ENCODE peak calls at places on chromosome 19, in eight cellular contexts. R, Z, H, P, V, W, B and O are unnamed samples.

GRCh38 chr19:18379803-18380747 is 5.9 kb upstream of the GDF15 start:
- DNase-seq in H (peak; percentile 83), W (peak; percentile 86), R (no peak), Z (peak; percentile 94), B (peak; percentile 96), P (no peak), V (no peak), O (peak; percentile 96)

GRCh38 chr19:3699741-3700241 is 477 bp downstream of the PIP5K1C start:
- DNase-seq in W (no peak), R (no peak), V (no peak), Z (no peak), P (peak; percentile 17), B (no peak), H (no peak), O (no peak)

GRCh38 chr19:34241513-34242337 is 12.6 kb upstream of the GARRE1 start:
- DNase-seq in R (no peak), W (no peak), V (no peak), H (peak; percentile 83), Z (peak; percentile 66), P (peak; percentile 26), B (no peak), O (peak; percentile 57)

GRCh38 chr19:46205183-46205984 is 24.2 kb upstream of the IGFL1 start:
- DNase-seq in W (no peak), P (no peak), V (no peak), H (no peak), B (no peak), R (no peak), Z (no peak), O (no peak)

GRCh38 chr19:2337329-2337707 is 8.8 kb downstream of the SPPL2B start:
- DNase-seq in H (no peak), V (no peak), R (peak; percentile 52), P (peak; percentile 37), B (peak; percentile 35), W (no peak), Z (no peak), O (no peak)

GRCh38 chr19:3095375-3096191 is 1.4 kb downstream of the GNA11 start:
- DNase-seq in B (no peak), R (peak; percentile 52), P (peak; percentile 36), W (no peak), H (no peak), Z (no peak), V (no peak), O (peak; percentile 80)

GRCh38 chr19:31349160-31349881 is at the start of gene TSHZ3:
- DNase-seq in Z (no peak), W (no peak), V (peak; percentile 22), P (peak; percentile 87), R (no peak), H (peak; percentile 77), B (peak; percentile 70), O (no peak)

GRCh38 chr19:3981736-3982681 is 3.3 kb downstream of the EEF2 start:
- DNase-seq in B (no peak), V (no peak), W (no peak), R (no peak), H (no peak), Z (no peak), P (no peak), O (no peak)

GRCh38 chr19:2507109-2507508 is 31.2 kb downstream of the GADD45B start:
- DNase-seq in H (no peak), V (peak; percentile 93), P (peak; percentile 35), Z (peak; percentile 76), B (no peak), R (no peak), W (no peak), O (no peak)

GRCh38 chr19:30305346-30306060 is 66.7 kb upstream of the ZNF536 start:
- DNase-seq in R (no peak), Z (no peak), H (no peak), P (no peak), B (no peak), W (no peak), V (no peak), O (no peak)

GRCh38 chr19:17775245-17775927 is 19.6 kb upstream of the B3GNT3 start:
- DNase-seq in H (no peak), R (peak; percentile 59), B (peak; percentile 58), Z (no peak), W (no peak), V (peak; percentile 32), P (peak; percentile 48), O (no peak)

GRCh38 chr19:3100747-3101730 is 6.9 kb downstream of the GNA11 start:
- DNase-seq in R (no peak), B (no peak), V (no peak), P (no peak), W (no peak), Z (no peak), H (no peak), O (no peak)

DNA sequence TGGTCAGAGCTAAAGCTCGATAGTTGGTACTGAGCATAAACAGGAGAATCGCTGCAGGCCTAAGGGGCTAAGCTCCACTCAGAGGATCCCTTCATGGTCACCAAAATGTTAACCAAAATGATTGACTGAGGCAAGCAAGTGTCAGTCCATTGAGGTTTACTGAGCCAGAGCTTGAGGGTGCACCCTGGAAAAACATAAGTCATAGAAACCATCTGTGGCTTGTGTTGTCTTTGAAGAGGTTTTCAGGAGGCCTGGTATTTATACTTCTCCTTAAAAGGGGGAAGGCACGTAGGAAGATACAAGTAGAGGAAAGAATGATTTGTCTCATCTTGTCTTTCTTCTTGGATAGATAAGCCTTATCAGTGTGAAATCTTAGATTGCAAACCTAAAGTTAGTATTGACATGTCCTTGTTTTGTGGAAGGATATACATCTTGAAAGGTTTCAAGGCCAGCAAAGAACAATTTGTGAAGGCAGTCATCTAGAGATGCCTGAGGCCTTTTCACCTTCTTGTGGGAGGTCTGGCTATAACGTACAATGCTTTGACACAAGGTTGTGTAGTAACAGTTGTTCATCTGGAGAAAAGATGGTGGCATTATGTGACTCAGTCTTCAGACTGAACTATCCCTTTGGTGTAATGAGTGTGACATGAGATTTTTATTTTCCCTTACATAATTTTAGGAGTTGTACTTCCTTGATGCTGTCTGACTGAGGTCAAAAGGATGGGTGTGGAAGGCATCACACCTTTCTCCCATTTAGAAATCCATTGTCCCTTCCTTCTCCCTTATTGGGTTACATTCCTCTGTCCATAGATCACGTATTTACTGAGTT is 14.7 kb upstream of the CEACAM6 start:
- DNase-seq in P (no peak), V (no peak), Z (no peak), R (no peak), B (no peak), W (no peak), H (no peak), O (no peak)
- H3K4me1 ChIP-seq in P (no peaks in the 10 kb centered on the region), V (no peaks in the 10 kb centered on the region), Z (no peaks in the 10 kb centered on the region), R (no peaks in the 10 kb centered on the region), B (no peaks in the 10 kb centered on the region), W (no peaks in the 10 kb centered on the region), H (no peaks in the 10 kb centered on the region), O (no peaks in the 10 kb centered on the region)

GRCh38 chr19:16368385-16369305 is 44.0 kb downstream of the KLF2 start:
- DNase-seq in H (peak; percentile 27), B (no peak), W (no peak), Z (no peak), P (peak; percentile 60), R (no peak), V (no peak), O (no peak)
- H3K4me1 ChIP-seq in H (peaks cover 62% of the 10 kb centered on the region), B (peaks cover 31% of the 10 kb centered on the region), W (peaks cover 3% of the 10 kb centered on the region), Z (peaks cover 4% of the 10 kb centered on the region), P (peaks cover 84% of the 10 kb centered on the region), R (peaks cover 4% of the 10 kb centered on the region), V (peaks cover 4% of the 10 kb centered on the region), O (peaks cover 35% of the 10 kb centered on the region)

GRCh38 chr19:15248648-15249559 is 16.7 kb upstream of the EPHX3 start:
- DNase-seq in Z (no peak), H (peak; percentile 64), R (no peak), W (peak; percentile 64), P (no peak), B (peak; percentile 77), V (peak; percentile 80), O (peak; percentile 90)

GRCh38 chr19:15250635-15250993 is 18.4 kb upstream of the EPHX3 start:
- DNase-seq in V (no peak), H (no peak), P (no peak), W (no peak), R (no peak), Z (no peak), B (no peak), O (no peak)

GRCh38 chr19:15251010-15251748 is 18.9 kb upstream of the EPHX3 start:
- DNase-seq in V (peak; percentile 66), H (no peak), B (no peak), Z (no peak), W (peak; percentile 56), R (no peak), P (no peak), O (no peak)

GRCh38 chr19:15249560-15249874 is 17.3 kb upstream of the EPHX3 start:
- DNase-seq in H (no peak), Z (no peak), V (no peak), W (no peak), B (no peak), R (no peak), P (no peak), O (no peak)

DNA sequence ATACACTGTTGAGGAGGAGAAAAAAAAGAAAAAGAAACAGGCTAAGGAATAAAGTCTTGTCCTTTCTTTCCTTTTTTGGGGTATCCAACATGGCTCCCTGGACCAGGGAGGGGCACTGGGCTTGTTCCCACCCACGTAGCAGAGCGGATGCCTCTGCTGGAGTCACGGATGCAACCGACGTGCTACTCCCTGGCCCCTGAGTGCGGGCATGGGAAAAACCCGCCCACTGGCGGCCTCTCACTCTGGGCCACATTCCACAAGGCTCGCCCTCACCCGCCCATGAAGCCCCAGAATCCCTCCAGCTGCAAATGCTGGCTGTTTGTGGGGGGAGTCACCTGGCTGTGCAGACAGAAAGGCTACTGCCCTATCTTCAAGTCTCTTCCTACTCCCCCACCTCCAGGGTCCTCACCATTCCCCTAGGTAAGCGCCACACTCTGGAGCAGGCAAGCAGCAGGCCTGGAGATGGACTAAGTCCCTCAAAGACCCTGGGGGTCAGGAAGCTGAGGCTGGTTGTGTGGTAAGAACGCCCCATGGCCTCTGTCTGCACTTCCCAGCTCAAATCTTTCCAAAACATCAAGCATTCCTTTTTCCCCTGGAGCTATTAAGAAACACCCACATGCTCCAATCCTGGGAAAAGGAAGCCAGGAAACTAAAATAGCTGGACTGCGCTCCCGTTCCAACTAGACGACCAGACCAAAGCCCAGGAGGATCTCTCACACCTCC is 17.8 kb upstream of the EPHX3 start:
- DNase-seq in H (no peak), P (no peak), V (peak; percentile 75), B (peak; percentile 45), W (peak; percentile 48), R (no peak), Z (no peak), O (no peak)
- H3K4me1 ChIP-seq in H (peaks cover 74% of the 10 kb centered on the region), P (no peaks in the 10 kb centered on the region), V (peaks cover 42% of the 10 kb centered on the region), B (peaks cover 89% of the 10 kb centered on the region), W (peaks cover 59% of the 10 kb centered on the region), R (peaks cover 26% of the 10 kb centered on the region), Z (peaks cover 36% of the 10 kb centered on the region), O (peaks cover 79% of the 10 kb centered on the region)

GRCh38 chr19:38880882-38881609 is 3.0 kb upstream of the RINL start:
- DNase-seq in H (no peak), W (no peak), B (no peak), R (no peak), Z (no peak), P (no peak), V (no peak), O (no peak)

GRCh38 chr19:38878575-38879399 is 712 bp upstream of the RINL start:
- DNase-seq in B (no peak), P (no peak), R (no peak), W (no peak), Z (no peak), V (no peak), H (no peak), O (no peak)

GRCh38 chr19:38879400-38879751 is 1.3 kb upstream of the RINL start:
- DNase-seq in Z (no peak), B (no peak), H (no peak), W (no peak), V (no peak), P (no peak), R (no peak), O (no peak)

GRCh38 chr19:38877781-38878574 is at the start of gene RINL:
- DNase-seq in B (no peak), Z (no peak), H (peak; percentile 73), R (no peak), V (peak; percentile 26), P (peak; percentile 75), W (no peak), O (no peak)

GRCh38 chr19:38880076-38880881 is 2.2 kb upstream of the RINL start:
- DNase-seq in P (no peak), W (no peak), R (no peak), Z (no peak), B (no peak), H (no peak), V (no peak), O (no peak)
- H3K4me1 ChIP-seq in P (peaks cover 18% of the 10 kb centered on the region), W (no peaks in the 10 kb centered on the region), R (peaks cover 13% of the 10 kb centered on the region), Z (no peaks in the 10 kb centered on the region), B (no peaks in the 10 kb centered on the region), H (peaks cover 19% of the 10 kb centered on the region), V (peaks cover 13% of the 10 kb centered on the region), O (peaks cover 3% of the 10 kb centered on the region)